ENCODE peak calls at places on chromosome 4, in ten cellular contexts. O is pancreas; K is effector memory CD8-positive, alpha-beta T cell; P is mucosa of gallbladder; S is stimulated activated naive CD8-positive, alpha-beta T cell treated with anti-CD3 and anti-CD28 coated beads, Interleukin-15, amount 100 ng/mL, for 72 hours; F is uterus; X is stromal cell of bone marrow; C is mammary epithelial cell; W is fibroblast of the conjunctiva; Q is activated CD8-positive, alpha-beta memory T cell treated with anti-CD3 and anti-CD28 coated beads for 24 hours. E is an unnamed sample.

GRCh38 chr4:73308286-73308685 is 49.7 kb upstream of the ANKRD17 start:
- DNase-seq in S (no peak), C (peak; percentile 15), W (no peak), X (peak; percentile 13), P (no peak), Q (no peak), K (no peak), F (no peak), O (no peak), E (peak; percentile 82)

GRCh38 chr4:8324640-8325239 is 55.2 kb downstream of the HTRA3 start:
- DNase-seq in C (peak; percentile 83), X (peak; percentile 20), W (no peak), P (no peak), K (no peak), Q (no peak), O (no peak), S (no peak), F (peak; percentile 1), E (no peak)

GRCh38 chr4:118265312-118266144 is 87.3 kb downstream of the PRSS12 start:
- DNase-seq in C (peak; percentile 35), W (no peak), S (peak; percentile 45), K (no peak), O (peak; percentile 77), X (no peak), F (no peak), Q (peak; percentile 81), P (peak; percentile 37), E (no peak)

GRCh38 chr4:186227221-186227620 is at the start of gene KLKB1:
- DNase-seq in S (no peak), K (no peak), Q (no peak), X (peak; percentile 6), C (no peak), P (peak; percentile 24), W (no peak), O (no peak), F (no peak), E (no peak)

GRCh38 chr4:65623509-65623908 is 46.8 kb downstream of the EPHA5 start:
- DNase-seq in O (no peak), F (no peak), K (no peak), W (peak; percentile 13), X (peak; percentile 63), Q (no peak), P (no peak), S (no peak), C (peak; percentile 40), E (no peak)

GRCh38 chr4:145098675-145099037 is 545 bp downstream of the ABCE1 start:
- DNase-seq in F (no peak), O (no peak), X (peak; percentile 30), S (peak; percentile 58), K (no peak), W (peak; percentile 37), P (peak; percentile 26), C (peak; percentile 64), Q (no peak), E (peak; percentile 71)

GRCh38 chr4:37541956-37542355 is 144.2 kb downstream of the RELL1 start:
- DNase-seq in K (no peak), Q (no peak), S (no peak), X (no peak), W (no peak), F (no peak), C (no peak), O (no peak), P (no peak), E (no peak)

GRCh38 chr4:127249066-127249766 is 383.5 kb upstream of the INTU start:
- DNase-seq in P (no peak), K (no peak), C (peak; percentile 29), W (no peak), X (no peak), F (no peak), S (no peak), O (no peak), Q (no peak), E (no peak)

GRCh38 chr4:54687887-54688841 is 30.4 kb downstream of the KIT start:
- DNase-seq in Q (no peak), C (no peak), X (peak; percentile 94), F (no peak), P (no peak), W (no peak), S (no peak), K (no peak), O (no peak), E (peak; percentile 75)

GRCh38 chr4:5751073-5751917 is 40.3 kb downstream of the EVC start:
- DNase-seq in P (no peak), F (no peak), W (peak; percentile 91), Q (no peak), X (no peak), O (no peak), S (no peak), K (no peak), C (no peak), E (no peak)

GRCh38 chr4:79528241-79528706 is 120.2 kb upstream of the GK2 start:
- DNase-seq in Q (no peak), K (no peak), X (no peak), W (no peak), P (no peak), O (no peak), C (peak; percentile 52), S (peak; percentile 20), F (no peak), E (no peak)

GRCh38 chr4:139651282-139652194 is 14.1 kb upstream of the MGST2 start:
- DNase-seq in P (peak; percentile 85), X (peak; percentile 65), O (peak; percentile 83), Q (peak; percentile 84), W (peak; percentile 84), S (peak; percentile 53), C (peak; percentile 43), K (peak; percentile 57), F (peak; percentile 94), E (peak; percentile 89)

GRCh38 chr4:42554072-42554471 is 102.8 kb downstream of the ATP8A1 start:
- DNase-seq in O (no peak), Q (no peak), W (no peak), C (no peak), S (no peak), P (no peak), K (no peak), X (no peak), F (no peak), E (no peak)

GRCh38 chr4:40201898-40202297 is 5.1 kb downstream of the RHOH start:
- DNase-seq in K (no peak), W (no peak), X (no peak), Q (no peak), P (no peak), F (no peak), O (no peak), C (no peak), S (no peak), E (no peak)

GRCh38 chr4:47840291-47840690 is 2.4 kb upstream of the CORIN start:
- DNase-seq in Q (no peak), K (no peak), W (no peak), P (no peak), F (no peak), O (no peak), S (no peak), X (no peak), C (no peak), E (no peak)

GRCh38 chr4:100938698-100939097 is 408.6 kb downstream of the PPP3CA start:
- DNase-seq in O (no peak), F (no peak), W (no peak), C (no peak), K (no peak), S (no peak), X (no peak), Q (no peak), P (no peak), E (no peak)

GRCh38 chr4:76504613-76505465 is 69.8 kb downstream of the SHROOM3 start:
- DNase-seq in P (no peak), K (peak; percentile 8), S (no peak), C (peak; percentile 27), F (no peak), W (peak; percentile 39), Q (no peak), X (peak; percentile 42), O (no peak), E (peak; percentile 72)

GRCh38 chr4:1471443-1472147 is 65.4 kb upstream of the NKX1-1 start:
- DNase-seq in Q (no peak), X (no peak), S (no peak), C (no peak), K (no peak), P (no peak), W (no peak), F (peak; percentile 6), O (peak; percentile 50), E (no peak)

GRCh38 chr4:121593760-121594159 is 103.0 kb downstream of the ANXA5 start:
- DNase-seq in X (no peak), W (no peak), P (no peak), F (no peak), K (no peak), C (no peak), O (no peak), S (no peak), Q (no peak), E (no peak)

GRCh38 chr4:121392426-121393086 is 11.7 kb upstream of the QRFPR start:
- DNase-seq in P (no peak), O (no peak), C (no peak), Q (no peak), S (no peak), K (no peak), X (no peak), W (no peak), F (no peak), E (no peak)

GRCh38 chr4:92634891-92635290 is 331.1 kb downstream of the GRID2 start:
- DNase-seq in Q (no peak), P (no peak), S (no peak), C (no peak), K (no peak), F (no peak), W (no peak), O (no peak), X (no peak), E (peak; percentile 75)

GRCh38 chr4:107215222-107215621 is 179.1 kb upstream of the DKK2 start:
- DNase-seq in W (no peak), O (no peak), S (no peak), X (no peak), F (no peak), P (no peak), C (no peak), K (no peak), Q (no peak), E (no peak)

GRCh38 chr4:2891294-2891693 is 47.6 kb downstream of the ADD1 start:
- DNase-seq in Q (no peak), S (no peak), F (no peak), X (no peak), P (no peak), O (no peak), K (no peak), C (no peak), W (peak; percentile 51), E (no peak)

GRCh38 chr4:16659120-16659519 is 239.3 kb downstream of the LDB2 start:
- DNase-seq in W (peak; percentile 61), Q (no peak), P (no peak), C (no peak), K (no peak), O (no peak), F (no peak), X (peak; percentile 47), S (no peak), E (no peak)

GRCh38 chr4:5976921-5977320 is 41.3 kb downstream of the C4orf50 start:
- DNase-seq in Q (no peak), P (no peak), W (no peak), X (no peak), O (no peak), F (no peak), K (no peak), C (no peak), S (no peak), E (no peak)

GRCh38 chr4:2393353-2394270 is 24.8 kb downstream of the ZFYVE28 start:
- DNase-seq in K (no peak), Q (peak; percentile 65), O (no peak), W (no peak), C (no peak), X (no peak), F (no peak), S (no peak), P (no peak), E (no peak)

GRCh38 chr4:138972956-138973819 is 42.4 kb upstream of the NOCT start:
- DNase-seq in C (no peak), K (no peak), W (no peak), X (no peak), F (no peak), O (no peak), Q (no peak), S (no peak), P (no peak), E (no peak)

GRCh38 chr4:85776579-85776978 is 301.6 kb downstream of the ARHGAP24 start:
- DNase-seq in W (no peak), X (no peak), F (no peak), O (no peak), C (peak; percentile 80), P (no peak), S (no peak), K (no peak), Q (no peak), E (no peak)